ENCODE peak calls at places on chromosomes 3 and 15, in five cellular contexts. V is psoas muscle, W is heart left ventricle, Q is PC-9, L is gastrocnemius medialis. P is an unnamed sample.

GRCh38 chr15:40291088-40291574 is 8.3 kb upstream of the ANKRD63 start:
- DNase-seq in V (no peak), W (peak; percentile 64), Q (peak; percentile 59), L (no peak), P (peak; percentile 91)

GRCh38 chr15:40436116-40436891 is 4.4 kb upstream of the BAHD1 start:
- DNase-seq in V (peak; percentile 53), W (no peak), Q (no peak), L (no peak), P (peak; percentile 81)

GRCh38 chr3:33128706-33129105 is 14.9 kb downstream of the CRTAP start:
- DNase-seq in V (no peak), W (no peak), Q (no peak), L (no peak), P (no peak)

GRCh38 chr3:124558898-124559649 is 171.2 kb upstream of the UMPS start:
- DNase-seq in V (peak; percentile 75), W (peak; percentile 77), Q (peak; percentile 76), L (peak; percentile 30), P (peak; percentile 84)

GRCh38 chr15:52234596-52235541 is 43.7 kb upstream of the GNB5 start:
- DNase-seq in V (no peak), W (no peak), Q (no peak), L (no peak), P (no peak)

GRCh38 chr3:154458560-154458959 is 28.6 kb upstream of the GPR149 start:
- DNase-seq in V (no peak), W (no peak), Q (no peak), L (no peak), P (no peak)

GRCh38 chr3:120560304-120561250 is 35.6 kb upstream of the NDUFB4 start:
- DNase-seq in V (no peak), W (no peak), Q (no peak), L (no peak), P (no peak)

GRCh38 chr3:32421991-32422859 is 30.6 kb downstream of the CMTM7 start:
- DNase-seq in V (peak; percentile 87), W (peak; percentile 91), Q (peak; percentile 96), L (peak; percentile 64), P (peak; percentile 95)

GRCh38 chr3:11272913-11273574 is 847 bp downstream of the ATG7 start:
- DNase-seq in V (no peak), W (no peak), Q (no peak), L (no peak), P (no peak)

GRCh38 chr3:65902304-65902793 is 136.4 kb downstream of the MAGI1 start:
- DNase-seq in V (no peak), W (no peak), Q (no peak), L (no peak), P (no peak)

GRCh38 chr15:50066202-50066601 is 52.8 kb downstream of the ATP8B4 start:
- DNase-seq in V (no peak), W (no peak), Q (no peak), L (no peak), P (no peak)

GRCh38 chr15:96177279-96177678 is 153.2 kb upstream of the NR2F2 start:
- DNase-seq in V (no peak), W (no peak), Q (no peak), L (no peak), P (no peak)

GRCh38 chr3:62873672-62874397 is 1.4 kb downstream of the CADPS start:
- DNase-seq in V (peak; percentile 46), W (peak; percentile 76), Q (no peak), L (no peak), P (peak; percentile 86)

GRCh38 chr15:60536951-60537350 is 58.0 kb upstream of the ICE2 start:
- DNase-seq in V (no peak), W (no peak), Q (no peak), L (no peak), P (no peak)

GRCh38 chr15:70504305-70504951 is 258.9 kb downstream of the UACA start:
- DNase-seq in V (peak; percentile 81), W (peak; percentile 77), Q (peak; percentile 72), L (peak; percentile 39), P (no peak)

GRCh38 chr3:50660386-50660785 is 14.3 kb upstream of the DOCK3 start:
- DNase-seq in V (peak; percentile 20), W (no peak), Q (no peak), L (no peak), P (peak; percentile 14)

GRCh38 chr3:40137586-40138295 is 171.8 kb upstream of the EIF1B start:
- DNase-seq in V (no peak), W (no peak), Q (no peak), L (no peak), P (no peak)

GRCh38 chr15:80173022-80173759 is 20.4 kb downstream of the FAH start:
- DNase-seq in V (peak; percentile 78), W (peak; percentile 48), Q (peak; percentile 78), L (peak; percentile 67), P (peak; percentile 88)

GRCh38 chr3:38032328-38032865 is 3.0 kb upstream of the PLCD1 start:
- DNase-seq in V (no peak), W (no peak), Q (no peak), L (no peak), P (no peak)

GRCh38 chr3:175606650-175607318 is 747.6 kb downstream of the NAALADL2 start:
- DNase-seq in V (no peak), W (no peak), Q (no peak), L (no peak), P (no peak)

GRCh38 chr3:99012051-99012450 is 110.6 kb upstream of the DCBLD2 start:
- DNase-seq in V (no peak), W (peak; percentile 34), Q (no peak), L (no peak), P (no peak)

GRCh38 chr15:56261854-56262509 is 18.3 kb upstream of the RFX7 start:
- DNase-seq in V (no peak), W (no peak), Q (peak; percentile 61), L (no peak), P (peak; percentile 28)

GRCh38 chr15:73571346-73571745 is 61.8 kb downstream of the NPTN start:
- DNase-seq in V (no peak), W (no peak), Q (no peak), L (no peak), P (no peak)

DNA sequence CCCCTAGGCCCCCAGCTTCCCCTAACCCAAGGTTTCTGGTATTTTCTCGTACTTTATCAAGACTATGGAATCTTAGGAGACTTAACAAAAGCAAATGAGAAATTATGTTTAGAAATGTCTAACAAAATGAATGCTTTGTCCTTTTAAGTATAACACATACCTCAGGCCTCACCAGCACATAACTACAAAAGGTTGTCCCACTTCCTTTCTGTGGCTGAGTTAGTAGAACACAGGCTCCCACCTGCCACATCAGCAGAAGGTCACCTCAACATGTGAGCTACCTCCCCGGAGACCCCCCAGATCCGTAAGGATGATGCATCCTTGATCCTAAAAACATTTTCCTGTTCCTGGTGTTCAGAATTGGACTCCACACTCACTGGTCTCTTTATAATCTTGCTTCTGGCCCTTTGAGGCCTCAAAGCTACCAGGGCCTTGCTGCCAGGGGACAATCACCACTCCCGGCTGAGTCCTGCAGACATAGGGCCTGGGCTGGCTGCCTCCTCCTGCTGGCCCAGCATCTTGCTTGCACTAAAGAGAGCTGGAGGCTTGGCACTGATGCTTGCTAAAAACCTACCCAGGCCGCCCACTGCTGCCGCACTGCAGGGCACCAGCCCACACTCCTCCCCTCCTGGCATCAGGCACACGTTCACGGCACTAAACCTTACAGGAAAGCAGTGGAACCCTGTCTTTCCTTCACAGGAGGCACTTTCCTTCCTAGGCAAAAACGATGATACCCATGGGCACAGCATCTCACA is 2.9 kb downstream of the CCRL2 start:
- DNase-seq in V (no peak), W (peak; percentile 50), Q (no peak), L (no peak), P (no peak)
- TF ChIP-seq CTCF in V (no peak), W (no peak), Q (no peak), L (no peak), P (no peak)

GRCh38 chr15:82877825-82878224 is 68.4 kb downstream of the WHAMM start:
- DNase-seq in V (no peak), W (no peak), Q (no peak), L (no peak), P (no peak)

GRCh38 chr15:82882250-82882928 is 70.1 kb downstream of the HOMER2 start:
- DNase-seq in V (peak; percentile 62), W (no peak), Q (no peak), L (peak; percentile 71), P (no peak)

GRCh38 chr15:82880704-82881103 is 71.3 kb downstream of the WHAMM start:
- DNase-seq in V (no peak), W (no peak), Q (no peak), L (no peak), P (no peak)

GRCh38 chr15:82878325-82878724 is 68.9 kb downstream of the WHAMM start:
- DNase-seq in V (no peak), W (no peak), Q (no peak), L (no peak), P (no peak)

GRCh38 chr15:82881747-82882146 is 70.8 kb downstream of the HOMER2 start:
- DNase-seq in V (no peak), W (no peak), Q (no peak), L (no peak), P (no peak)
- H3K4me1 ChIP-seq in V (peaks cover 19% of the 10 kb centered on the region), W (no peaks in the 10 kb centered on the region), Q (no peaks in the 10 kb centered on the region), L (peaks cover 21% of the 10 kb centered on the region), P (no peaks in the 10 kb centered on the region)

GRCh38 chr3:161413855-161414210 is 42.5 kb upstream of the SPTSSB start:
- DNase-seq in V (no peak), W (no peak), Q (no peak), L (no peak), P (no peak)
- TF ChIP-seq CTCF in V (no peak), W (no peak), Q (no peak), L (no peak), P (no peak)

GRCh38 chr3:108131105-108131794 is 40.4 kb upstream of the CD47 start:
- DNase-seq in V (no peak), W (no peak), Q (peak; percentile 37), L (no peak), P (no peak)

GRCh38 chr3:108132727-108133373 is 42.0 kb upstream of the CD47 start:
- DNase-seq in V (no peak), W (no peak), Q (peak; percentile 19), L (no peak), P (no peak)

GRCh38 chr3:108130247-108130646 is 39.4 kb upstream of the CD47 start:
- DNase-seq in V (no peak), W (no peak), Q (no peak), L (no peak), P (no peak)

GRCh38 chr3:108130705-108131104 is 39.9 kb upstream of the CD47 start:
- DNase-seq in V (no peak), W (no peak), Q (no peak), L (no peak), P (no peak)

DNA sequence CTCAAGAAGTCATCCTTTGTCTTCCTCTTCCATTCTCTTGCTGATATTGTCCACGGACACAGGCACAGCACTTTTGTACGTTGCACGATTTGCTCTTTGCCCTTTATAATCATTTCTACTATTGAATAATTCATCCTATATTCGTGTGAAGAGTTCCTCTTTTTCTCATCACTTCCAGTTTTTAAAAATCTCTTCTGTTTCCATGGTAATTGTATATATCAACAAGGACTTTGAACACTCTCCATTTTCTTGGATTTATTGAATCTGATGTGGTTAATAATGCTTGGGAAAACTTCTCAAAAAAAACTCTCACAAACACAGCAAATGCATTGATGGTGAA is 40.9 kb upstream of the CD47 start:
- DNase-seq in V (no peak), W (no peak), Q (no peak), L (no peak), P (no peak)
- H3K4me1 ChIP-seq in V (peaks cover 32% of the 10 kb centered on the region), W (no peaks in the 10 kb centered on the region), Q (peaks cover 46% of the 10 kb centered on the region), L (peaks cover 5% of the 10 kb centered on the region), P (peaks cover 27% of the 10 kb centered on the region)